ENCODE peak calls at places on chromosomes 4 and X, in four cellular contexts. V is HCT116, N is prostate gland, A is osteoblast. W is an unnamed sample. For H3K4me1, the result is how much of the 10 kb centered on the place peaks cover.

GRCh38 chr4:184148871-184149637 is 68.6 kb downstream of the ENPP6 start:
- DNase-seq in N (no peak), V (no peak), A (no peak), W (no peak)

GRCh38 chr4:8118035-8118434 is 40.6 kb downstream of the ABLIM2 start:
- DNase-seq in V (no peak), A (peak), N (no peak), W (no peak)

GRCh38 chr4:38891051-38891738 is 23.6 kb downstream of the FAM114A1 start:
- DNase-seq in V (no peak), A (no peak), N (no peak), W (no peak)

GRCh38 chrX:94743478-94743877 is 1069.5 kb downstream of the FAM133A start:
- DNase-seq in V (no peak), N (no peak), A (no peak), W (no peak)

GRCh38 chrX:70201732-70202131 is 24.4 kb downstream of the DGAT2L6 start:
- DNase-seq in V (no peak), N (no peak), A (no peak), W (no peak)

GRCh38 chrX:129472116-129472515 is 51.2 kb downstream of the SMARCA1 start:
- DNase-seq in N (peak), A (no peak), V (no peak), W (no peak)

GRCh38 chrX:136204571-136204970 is 46.6 kb downstream of the MAP7D3 start:
- DNase-seq in A (peak), V (no peak), N (no peak), W (no peak)

GRCh38 chr4:146062325-146062715 is 113.2 kb upstream of the LSM6 start:
- DNase-seq in A (peak), V (no peak), N (no peak), W (no peak)

GRCh38 chr4:151231915-151232595 is 44.9 kb upstream of the PRSS48 start:
- DNase-seq in A (no peak), N (no peak), V (no peak), W (no peak)

GRCh38 chr4:13701937-13702446 is 74.5 kb upstream of the BOD1L1 start:
- DNase-seq in V (peak), A (no peak), N (no peak), W (no peak)

GRCh38 chr4:152245706-152246105 is 290.2 kb downstream of the FBXW7 start:
- DNase-seq in N (no peak), A (no peak), V (no peak), W (no peak)

GRCh38 chr4:110275871-110276270 is 77.5 kb upstream of the ELOVL6 start:
- DNase-seq in A (peak), V (no peak), N (no peak), W (no peak)

GRCh38 chrX:8879750-8880149 is 78.6 kb upstream of the FAM9A start:
- DNase-seq in N (no peak), V (no peak), A (no peak), W (peak)

GRCh38 chrX:48492293-48492910 is 16.4 kb upstream of the PORCN start:
- DNase-seq in A (no peak), N (no peak), V (no peak), W (no peak)

GRCh38 chrX:139834879-139835278 is 98.0 kb downstream of the ATP11C start:
- DNase-seq in V (no peak), A (no peak), N (no peak), W (no peak)

GRCh38 chrX:20418379-20418778 is 151.7 kb upstream of the RPS6KA3 start:
- DNase-seq in V (no peak), A (no peak), N (no peak), W (no peak)

GRCh38 chr4:98614081-98614480 is 44.3 kb downstream of the TSPAN5 start:
- DNase-seq in A (no peak), N (no peak), V (no peak), W (no peak)

GRCh38 chr4:80182237-80182866 is 15.0 kb upstream of the PRDM8 start:
- DNase-seq in V (no peak), N (no peak), A (peak), W (no peak)

GRCh38 chrX:14029039-14029424 is 660 bp downstream of the GEMIN8 start:
- DNase-seq in N (no peak), V (no peak), A (no peak), W (no peak)

GRCh38 chr4:156193116-156193515 is 239.4 kb upstream of the CTSO start:
- DNase-seq in A (no peak), N (no peak), V (no peak), W (no peak)

GRCh38 chrX:120474085-120474484 is 5.0 kb upstream of the LAMP2 start:
- DNase-seq in V (no peak), N (no peak), A (no peak), W (no peak)

GRCh38 chrX:1027133-1027532 is 185.3 kb downstream of the CRLF2 start:
- DNase-seq in A (no peak), V (no peak), N (no peak), W (no peak)

GRCh38 chr4:109276482-109277095 is 25.9 kb downstream of the COL25A1 start:
- DNase-seq in N (no peak), V (no peak), A (no peak), W (no peak)

GRCh38 chr4:140569307-140569638 is 512 bp upstream of the UCP1 start:
- DNase-seq in A (no peak), V (no peak), N (no peak), W (no peak)
- H3K4me3 ChIP-seq in A (peak), V (no peak), N (peak), W (peak)

GRCh38 chr4:25859429-25860148 is 3.2 kb downstream of the SEL1L3 start:
- DNase-seq in N (no peak), A (no peak), V (no peak), W (no peak)
- H3K4me1 ChIP-seq in N (under half), A (under half), V (under half), W (half or more)

GRCh38 chrX:17549005-17549685 is 174.1 kb downstream of the NHS start:
- DNase-seq in N (no peak), V (no peak), A (no peak), W (no peak)
- H3K4me3 ChIP-seq in N (no peak), V (no peak), A (no peak), W (no peak)

DNA sequence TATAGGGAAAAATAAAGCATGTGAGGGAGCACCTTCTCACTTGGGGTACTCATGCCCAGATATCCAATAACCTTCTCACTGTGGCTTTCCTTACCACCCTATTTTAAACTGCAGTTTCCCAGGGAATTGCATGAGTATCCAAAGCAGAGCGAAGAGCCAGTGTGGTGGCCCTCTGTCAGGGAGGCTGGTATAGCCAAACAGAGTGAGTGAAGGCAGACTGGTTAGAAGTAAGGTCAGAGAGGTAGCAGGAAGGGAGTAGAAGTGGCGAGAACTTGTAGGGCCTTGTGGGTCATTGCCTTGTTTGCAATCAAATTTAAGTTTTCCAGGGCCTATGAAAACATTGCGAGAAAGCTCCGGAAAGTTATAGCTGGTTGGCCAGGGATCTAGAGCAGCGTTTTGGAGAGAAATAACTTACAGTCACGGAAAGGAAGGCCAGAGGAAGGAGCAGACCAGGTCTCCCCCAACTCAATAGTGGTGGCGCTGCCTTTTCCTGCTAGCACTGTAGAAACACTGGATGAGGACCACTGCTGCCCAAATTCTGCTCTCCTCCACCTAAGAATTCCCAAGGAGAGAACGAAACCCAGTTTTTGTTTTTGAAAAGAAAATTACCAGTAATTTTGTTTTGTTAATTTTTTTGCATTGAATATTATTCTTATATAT is 77.2 kb downstream of the PDLIM5 start:
- DNase-seq in N (no peak), V (no peak), A (no peak), W (no peak)
- H3K4me1 ChIP-seq in N (under half), V (half or more), A (half or more), W (under half)

GRCh38 chrX:25017667-25018247 is 2.0 kb upstream of the ARX start:
- DNase-seq in N (no peak), V (no peak), A (no peak), W (no peak)

GRCh38 chrX:25016938-25017598 is 1.3 kb upstream of the ARX start:
- DNase-seq in A (no peak), N (no peak), V (no peak), W (no peak)

GRCh38 chrX:25015486-25016360 is at the start of gene ARX:
- DNase-seq in V (peak), N (no peak), A (no peak), W (peak)

GRCh38 chrX:25014366-25014838 is 1.4 kb downstream of the ARX start:
- DNase-seq in N (no peak), A (no peak), V (no peak), W (no peak)

GRCh38 chrX:25016361-25016671 is 551 bp upstream of the ARX start:
- DNase-seq in V (no peak), N (no peak), A (no peak), W (no peak)
- H3K4me3 ChIP-seq in V (no peak), N (no peak), A (no peak), W (no peak)

GRCh38 chrX:24148118-24148517 is 1.4 kb upstream of the ZFX start:
- DNase-seq in V (no peak), N (no peak), A (no peak), W (no peak)
- H3K4me1 ChIP-seq in V (under half), N (under half), A (half or more), W (under half)

DNA sequence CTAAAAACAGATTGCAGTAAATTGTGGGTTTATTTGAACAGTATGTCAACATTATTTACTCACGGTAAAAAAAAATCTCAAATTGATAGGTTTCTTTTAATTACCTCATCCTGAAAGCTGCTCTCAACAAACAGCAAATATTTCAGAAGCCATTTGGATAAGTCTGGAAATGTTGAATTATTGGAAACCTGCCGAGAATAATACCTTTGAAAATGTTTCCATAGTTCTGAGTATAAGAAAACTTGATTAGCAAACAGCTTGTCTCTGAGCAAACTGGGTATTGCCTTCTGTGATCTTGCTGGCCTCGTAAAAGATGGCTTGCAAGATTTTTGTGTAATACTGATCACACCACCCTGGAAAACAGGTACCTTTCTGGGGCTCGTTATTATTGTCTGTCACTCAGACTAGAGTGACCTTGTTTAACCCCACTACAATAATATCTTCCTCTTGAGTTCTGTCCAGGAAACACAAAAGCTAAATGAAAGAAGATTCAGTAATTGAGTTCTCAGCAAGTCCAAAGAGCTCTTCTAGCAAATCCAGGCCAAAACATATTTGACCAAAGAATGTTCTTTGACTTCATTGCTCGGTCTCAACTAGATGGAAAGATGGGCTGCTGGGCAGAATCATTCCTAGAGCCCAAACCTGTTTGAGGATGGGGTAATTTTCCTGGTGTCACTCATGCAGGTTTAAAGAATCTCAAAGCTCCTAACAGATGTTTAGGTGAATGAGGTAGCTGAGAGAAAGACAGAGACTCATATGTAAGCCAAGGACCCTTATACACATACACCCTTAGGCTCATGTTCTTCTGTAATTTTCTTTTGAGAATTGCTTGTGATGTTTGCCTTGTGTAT is 255.6 kb upstream of the JADE1 start:
- DNase-seq in A (no peak), N (peak), V (no peak), W (no peak)
- H3K4me3 ChIP-seq in A (peak), N (peak), V (peak), W (no peak)

W was measured in body of pancreas.